ENCODE peak calls at places on chromosomes 11 and 22, in seven cellular contexts. One of them, this sample, is unnamed.

GRCh38 chr11:129109701-129110100 is 82.4 kb downstream of the ARHGAP32 start:
- DNase-seq in colonic mucosa: no peak
- DNase-seq in iris pigment epithelial cell: no peak
- DNase-seq in GM03348: no peak
- DNase-seq in naive thymus-derived CD8-positive, alpha-beta T cell: no peak
- DNase-seq in activated T-cell treated with anti-CD3 and anti-CD28 coated beads for 4 hours: no peak
- DNase-seq in NCI-H1092: no peak
- DNase-seq in this sample: no peak

GRCh38 chr22:39999144-39999757 is 4.5 kb downstream of the FAM83F start:
- DNase-seq in naive thymus-derived CD8-positive, alpha-beta T cell: no peak
- DNase-seq in activated T-cell treated with anti-CD3 and anti-CD28 coated beads for 4 hours: no peak
- DNase-seq in colonic mucosa: peak
- DNase-seq in iris pigment epithelial cell: peak
- DNase-seq in NCI-H1092: no peak
- DNase-seq in GM03348: no peak
- DNase-seq in this sample: no peak

GRCh38 chr11:105022998-105023397 is at the start of gene CASP5:
- DNase-seq in iris pigment epithelial cell: no peak
- DNase-seq in colonic mucosa: peak
- DNase-seq in activated T-cell treated with anti-CD3 and anti-CD28 coated beads for 4 hours: no peak
- DNase-seq in naive thymus-derived CD8-positive, alpha-beta T cell: no peak
- DNase-seq in NCI-H1092: no peak
- DNase-seq in GM03348: no peak
- DNase-seq in this sample: no peak

GRCh38 chr22:45915841-45916240 is 61.1 kb downstream of the WNT7B start:
- DNase-seq in GM03348: no peak
- DNase-seq in naive thymus-derived CD8-positive, alpha-beta T cell: no peak
- DNase-seq in colonic mucosa: no peak
- DNase-seq in NCI-H1092: no peak
- DNase-seq in iris pigment epithelial cell: no peak
- DNase-seq in activated T-cell treated with anti-CD3 and anti-CD28 coated beads for 4 hours: no peak
- DNase-seq in this sample: no peak

GRCh38 chr11:44899959-44900358 is 50.7 kb downstream of the TP53I11 start:
- DNase-seq in naive thymus-derived CD8-positive, alpha-beta T cell: no peak
- DNase-seq in GM03348: peak
- DNase-seq in iris pigment epithelial cell: peak
- DNase-seq in colonic mucosa: no peak
- DNase-seq in NCI-H1092: no peak
- DNase-seq in activated T-cell treated with anti-CD3 and anti-CD28 coated beads for 4 hours: no peak
- DNase-seq in this sample: no peak

GRCh38 chr11:66856496-66857233 is at the start of gene LRFN4:
- DNase-seq in GM03348: peak
- DNase-seq in colonic mucosa: peak
- DNase-seq in NCI-H1092: peak
- DNase-seq in iris pigment epithelial cell: no peak
- DNase-seq in naive thymus-derived CD8-positive, alpha-beta T cell: peak
- DNase-seq in activated T-cell treated with anti-CD3 and anti-CD28 coated beads for 4 hours: peak
- DNase-seq in this sample: no peak

GRCh38 chr11:117345039-117345438 is 17.4 kb downstream of the CEP164 start:
- DNase-seq in NCI-H1092: no peak
- DNase-seq in colonic mucosa: no peak
- DNase-seq in iris pigment epithelial cell: peak
- DNase-seq in activated T-cell treated with anti-CD3 and anti-CD28 coated beads for 4 hours: no peak
- DNase-seq in naive thymus-derived CD8-positive, alpha-beta T cell: no peak
- DNase-seq in GM03348: peak
- DNase-seq in this sample: no peak

GRCh38 chr11:70137383-70137782 is 59.3 kb downstream of the ANO1 start:
- DNase-seq in GM03348: no peak
- DNase-seq in colonic mucosa: no peak
- DNase-seq in NCI-H1092: no peak
- DNase-seq in iris pigment epithelial cell: no peak
- DNase-seq in activated T-cell treated with anti-CD3 and anti-CD28 coated beads for 4 hours: no peak
- DNase-seq in naive thymus-derived CD8-positive, alpha-beta T cell: no peak
- DNase-seq in this sample: no peak

GRCh38 chr11:5300246-5300645 is 1.5 kb downstream of the OR51B4 start:
- DNase-seq in NCI-H1092: no peak
- DNase-seq in iris pigment epithelial cell: peak
- DNase-seq in GM03348: no peak
- DNase-seq in naive thymus-derived CD8-positive, alpha-beta T cell: no peak
- DNase-seq in activated T-cell treated with anti-CD3 and anti-CD28 coated beads for 4 hours: no peak
- DNase-seq in colonic mucosa: no peak
- DNase-seq in this sample: no peak

GRCh38 chr11:36622431-36623136 is 24.5 kb upstream of the RAG2 start:
- DNase-seq in naive thymus-derived CD8-positive, alpha-beta T cell: no peak
- DNase-seq in activated T-cell treated with anti-CD3 and anti-CD28 coated beads for 4 hours: no peak
- DNase-seq in iris pigment epithelial cell: peak
- DNase-seq in NCI-H1092: no peak
- DNase-seq in GM03348: peak
- DNase-seq in colonic mucosa: no peak
- DNase-seq in this sample: no peak

GRCh38 chr22:48240935-48241230 is 1478.4 kb downstream of the TBC1D22A start:
- DNase-seq in NCI-H1092: no peak
- DNase-seq in naive thymus-derived CD8-positive, alpha-beta T cell: no peak
- DNase-seq in iris pigment epithelial cell: no peak
- DNase-seq in activated T-cell treated with anti-CD3 and anti-CD28 coated beads for 4 hours: no peak
- DNase-seq in GM03348: no peak
- DNase-seq in colonic mucosa: no peak
- DNase-seq in this sample: no peak

GRCh38 chr11:12150831-12151382 is 40.5 kb downstream of the MICAL2 start:
- DNase-seq in colonic mucosa: no peak
- DNase-seq in NCI-H1092: no peak
- DNase-seq in naive thymus-derived CD8-positive, alpha-beta T cell: no peak
- DNase-seq in activated T-cell treated with anti-CD3 and anti-CD28 coated beads for 4 hours: no peak
- DNase-seq in GM03348: no peak
- DNase-seq in iris pigment epithelial cell: peak
- DNase-seq in this sample: no peak

GRCh38 chr11:128759597-128759996 is 65.7 kb downstream of the FLI1 start:
- DNase-seq in NCI-H1092: no peak
- DNase-seq in naive thymus-derived CD8-positive, alpha-beta T cell: no peak
- DNase-seq in iris pigment epithelial cell: peak
- DNase-seq in colonic mucosa: no peak
- DNase-seq in GM03348: peak
- DNase-seq in activated T-cell treated with anti-CD3 and anti-CD28 coated beads for 4 hours: no peak
- DNase-seq in this sample: no peak

GRCh38 chr11:32429477-32429876 is 5.9 kb downstream of the WT1 start:
- DNase-seq in GM03348: no peak
- DNase-seq in iris pigment epithelial cell: no peak
- DNase-seq in NCI-H1092: no peak
- DNase-seq in naive thymus-derived CD8-positive, alpha-beta T cell: no peak
- DNase-seq in activated T-cell treated with anti-CD3 and anti-CD28 coated beads for 4 hours: no peak
- DNase-seq in colonic mucosa: no peak
- DNase-seq in this sample: no peak

GRCh38 chr11:73478737-73479347 is 102.6 kb downstream of the RELT start:
- DNase-seq in activated T-cell treated with anti-CD3 and anti-CD28 coated beads for 4 hours: no peak
- DNase-seq in GM03348: peak
- DNase-seq in NCI-H1092: no peak
- DNase-seq in iris pigment epithelial cell: peak
- DNase-seq in naive thymus-derived CD8-positive, alpha-beta T cell: no peak
- DNase-seq in colonic mucosa: no peak
- DNase-seq in this sample: peak

GRCh38 chr22:22578702-22579424 is 19.8 kb upstream of the PRAME start:
- DNase-seq in NCI-H1092: no peak
- DNase-seq in iris pigment epithelial cell: peak
- DNase-seq in colonic mucosa: no peak
- DNase-seq in GM03348: peak
- DNase-seq in activated T-cell treated with anti-CD3 and anti-CD28 coated beads for 4 hours: no peak
- DNase-seq in naive thymus-derived CD8-positive, alpha-beta T cell: no peak
- DNase-seq in this sample: peak

GRCh38 chr11:123054301-123055065 is 7.5 kb downstream of the HSPA8 start:
- DNase-seq in activated T-cell treated with anti-CD3 and anti-CD28 coated beads for 4 hours: no peak
- DNase-seq in naive thymus-derived CD8-positive, alpha-beta T cell: peak
- DNase-seq in NCI-H1092: peak
- DNase-seq in iris pigment epithelial cell: peak
- DNase-seq in GM03348: peak
- DNase-seq in colonic mucosa: no peak
- DNase-seq in this sample: peak

GRCh38 chr22:36253523-36254490 is 874 bp downstream of the APOL1 start:
- DNase-seq in activated T-cell treated with anti-CD3 and anti-CD28 coated beads for 4 hours: peak
- DNase-seq in GM03348: no peak
- DNase-seq in NCI-H1092: peak
- DNase-seq in colonic mucosa: no peak
- DNase-seq in naive thymus-derived CD8-positive, alpha-beta T cell: no peak
- DNase-seq in iris pigment epithelial cell: no peak
- DNase-seq in this sample: no peak

GRCh38 chr22:36773935-36774334 is 2.0 kb downstream of the IFT27 start:
- DNase-seq in naive thymus-derived CD8-positive, alpha-beta T cell: no peak
- DNase-seq in NCI-H1092: peak
- DNase-seq in GM03348: peak
- DNase-seq in colonic mucosa: no peak
- DNase-seq in activated T-cell treated with anti-CD3 and anti-CD28 coated beads for 4 hours: no peak
- DNase-seq in iris pigment epithelial cell: peak
- DNase-seq in this sample: no peak

GRCh38 chr22:48594757-48595510 is 1232.7 kb downstream of the BRD1 start:
- DNase-seq in NCI-H1092: no peak
- DNase-seq in colonic mucosa: no peak
- DNase-seq in activated T-cell treated with anti-CD3 and anti-CD28 coated beads for 4 hours: no peak
- DNase-seq in naive thymus-derived CD8-positive, alpha-beta T cell: no peak
- DNase-seq in GM03348: no peak
- DNase-seq in iris pigment epithelial cell: no peak
- DNase-seq in this sample: peak

GRCh38 chr22:45881524-45881875 is 95.5 kb downstream of the WNT7B start:
- DNase-seq in iris pigment epithelial cell: no peak
- DNase-seq in colonic mucosa: no peak
- DNase-seq in NCI-H1092: no peak
- DNase-seq in activated T-cell treated with anti-CD3 and anti-CD28 coated beads for 4 hours: no peak
- DNase-seq in naive thymus-derived CD8-positive, alpha-beta T cell: no peak
- DNase-seq in GM03348: no peak
- DNase-seq in this sample: no peak

GRCh38 chr11:17777086-17777725 is 42.6 kb downstream of the KCNC1 start:
- DNase-seq in activated T-cell treated with anti-CD3 and anti-CD28 coated beads for 4 hours: no peak
- DNase-seq in colonic mucosa: no peak
- DNase-seq in GM03348: no peak
- DNase-seq in naive thymus-derived CD8-positive, alpha-beta T cell: no peak
- DNase-seq in NCI-H1092: no peak
- DNase-seq in iris pigment epithelial cell: no peak
- DNase-seq in this sample: no peak

GRCh38 chr11:86606270-86606848 is 66.1 kb downstream of the ME3 start:
- DNase-seq in NCI-H1092: no peak
- DNase-seq in naive thymus-derived CD8-positive, alpha-beta T cell: no peak
- DNase-seq in activated T-cell treated with anti-CD3 and anti-CD28 coated beads for 4 hours: no peak
- DNase-seq in colonic mucosa: no peak
- DNase-seq in GM03348: no peak
- DNase-seq in iris pigment epithelial cell: no peak
- DNase-seq in this sample: no peak

GRCh38 chr11:68480193-68480592 is 19.6 kb downstream of the PPP6R3 start:
- DNase-seq in colonic mucosa: no peak
- DNase-seq in GM03348: no peak
- DNase-seq in NCI-H1092: no peak
- DNase-seq in naive thymus-derived CD8-positive, alpha-beta T cell: no peak
- DNase-seq in activated T-cell treated with anti-CD3 and anti-CD28 coated beads for 4 hours: no peak
- DNase-seq in iris pigment epithelial cell: no peak
- DNase-seq in this sample: no peak

GRCh38 chr11:79296113-79296512 is 144.7 kb downstream of the TENM4 start:
- DNase-seq in NCI-H1092: no peak
- DNase-seq in iris pigment epithelial cell: no peak
- DNase-seq in colonic mucosa: no peak
- DNase-seq in activated T-cell treated with anti-CD3 and anti-CD28 coated beads for 4 hours: no peak
- DNase-seq in naive thymus-derived CD8-positive, alpha-beta T cell: no peak
- DNase-seq in GM03348: no peak
- DNase-seq in this sample: no peak

GRCh38 chr22:48574776-48575566 is 1252.7 kb downstream of the BRD1 start:
- DNase-seq in iris pigment epithelial cell: peak
- DNase-seq in GM03348: peak
- DNase-seq in naive thymus-derived CD8-positive, alpha-beta T cell: no peak
- DNase-seq in activated T-cell treated with anti-CD3 and anti-CD28 coated beads for 4 hours: no peak
- DNase-seq in NCI-H1092: no peak
- DNase-seq in colonic mucosa: peak
- DNase-seq in this sample: peak

GRCh38 chr11:64388911-64389310 is 29.9 kb downstream of the RPS6KA4 start:
- DNase-seq in activated T-cell treated with anti-CD3 and anti-CD28 coated beads for 4 hours: no peak
- DNase-seq in naive thymus-derived CD8-positive, alpha-beta T cell: no peak
- DNase-seq in NCI-H1092: no peak
- DNase-seq in colonic mucosa: no peak
- DNase-seq in GM03348: no peak
- DNase-seq in iris pigment epithelial cell: no peak
- DNase-seq in this sample: no peak

This sample was measured in NCI-H2171.